ENCODE peak calls at places on chromosomes 6 and 20, in nine cellular contexts. One of them, this sample, is unnamed.

GRCh38 chr6:137968901-137969300 is 101.8 kb downstream of the TNFAIP3 start:
- DNase-seq in stimulated activated CD8-positive, alpha-beta memory T cell treated with anti-CD3 and anti-CD28 coated beads, Interleukin-7, amount 100 ng/mL, for 48 hours: no peak
- DNase-seq in HCEC 1CT: no peak
- DNase-seq in mesenchymal stem cell: no peak
- DNase-seq in SK-N-DZ: no peak
- DNase-seq in activated T-helper 1 cell treated with anti-CD3 and anti-CD28 coated beads, Interleukin-2, amount 50 U/mL, for 16 hours: no peak
- DNase-seq in LNCaP clone FGC: no peak
- DNase-seq in activated CD4-positive, alpha-beta T cell treated with anti-CD3 and anti-CD28 coated beads, Interleukin-2, amount 50 U/mL, for 1 hour: no peak
- DNase-seq in stimulated activated CD4-positive, alpha-beta T cell treated with anti-CD3 and anti-CD28 coated beads, Interleukin-15, amount 100 ng/mL, for 24 hours: no peak
- DNase-seq in this sample: no peak

GRCh38 chr6:79225718-79226117 is 8.8 kb downstream of the HMGN3 start:
- DNase-seq in SK-N-DZ: no peak
- DNase-seq in LNCaP clone FGC: no peak
- DNase-seq in activated CD4-positive, alpha-beta T cell treated with anti-CD3 and anti-CD28 coated beads, Interleukin-2, amount 50 U/mL, for 1 hour: no peak
- DNase-seq in mesenchymal stem cell: peak
- DNase-seq in stimulated activated CD8-positive, alpha-beta memory T cell treated with anti-CD3 and anti-CD28 coated beads, Interleukin-7, amount 100 ng/mL, for 48 hours: no peak
- DNase-seq in activated T-helper 1 cell treated with anti-CD3 and anti-CD28 coated beads, Interleukin-2, amount 50 U/mL, for 16 hours: no peak
- DNase-seq in HCEC 1CT: peak
- DNase-seq in stimulated activated CD4-positive, alpha-beta T cell treated with anti-CD3 and anti-CD28 coated beads, Interleukin-15, amount 100 ng/mL, for 24 hours: no peak
- DNase-seq in this sample: no peak

GRCh38 chr6:115898246-115898645 is 162.4 kb downstream of the FRK start:
- DNase-seq in HCEC 1CT: peak
- DNase-seq in stimulated activated CD8-positive, alpha-beta memory T cell treated with anti-CD3 and anti-CD28 coated beads, Interleukin-7, amount 100 ng/mL, for 48 hours: no peak
- DNase-seq in mesenchymal stem cell: no peak
- DNase-seq in activated CD4-positive, alpha-beta T cell treated with anti-CD3 and anti-CD28 coated beads, Interleukin-2, amount 50 U/mL, for 1 hour: no peak
- DNase-seq in stimulated activated CD4-positive, alpha-beta T cell treated with anti-CD3 and anti-CD28 coated beads, Interleukin-15, amount 100 ng/mL, for 24 hours: no peak
- DNase-seq in activated T-helper 1 cell treated with anti-CD3 and anti-CD28 coated beads, Interleukin-2, amount 50 U/mL, for 16 hours: no peak
- DNase-seq in SK-N-DZ: no peak
- DNase-seq in LNCaP clone FGC: no peak
- DNase-seq in this sample: no peak

GRCh38 chr6:27092316-27092692 is 155.2 kb upstream of the PRSS16 start:
- DNase-seq in HCEC 1CT: no peak
- DNase-seq in SK-N-DZ: no peak
- DNase-seq in stimulated activated CD8-positive, alpha-beta memory T cell treated with anti-CD3 and anti-CD28 coated beads, Interleukin-7, amount 100 ng/mL, for 48 hours: no peak
- DNase-seq in mesenchymal stem cell: no peak
- DNase-seq in stimulated activated CD4-positive, alpha-beta T cell treated with anti-CD3 and anti-CD28 coated beads, Interleukin-15, amount 100 ng/mL, for 24 hours: no peak
- DNase-seq in activated T-helper 1 cell treated with anti-CD3 and anti-CD28 coated beads, Interleukin-2, amount 50 U/mL, for 16 hours: no peak
- DNase-seq in LNCaP clone FGC: no peak
- DNase-seq in activated CD4-positive, alpha-beta T cell treated with anti-CD3 and anti-CD28 coated beads, Interleukin-2, amount 50 U/mL, for 1 hour: no peak
- DNase-seq in this sample: no peak

GRCh38 chr6:110809792-110810191 is 5.5 kb downstream of the CDK19 start:
- DNase-seq in activated T-helper 1 cell treated with anti-CD3 and anti-CD28 coated beads, Interleukin-2, amount 50 U/mL, for 16 hours: no peak
- DNase-seq in stimulated activated CD8-positive, alpha-beta memory T cell treated with anti-CD3 and anti-CD28 coated beads, Interleukin-7, amount 100 ng/mL, for 48 hours: no peak
- DNase-seq in HCEC 1CT: no peak
- DNase-seq in SK-N-DZ: no peak
- DNase-seq in activated CD4-positive, alpha-beta T cell treated with anti-CD3 and anti-CD28 coated beads, Interleukin-2, amount 50 U/mL, for 1 hour: no peak
- DNase-seq in LNCaP clone FGC: no peak
- DNase-seq in mesenchymal stem cell: no peak
- DNase-seq in stimulated activated CD4-positive, alpha-beta T cell treated with anti-CD3 and anti-CD28 coated beads, Interleukin-15, amount 100 ng/mL, for 24 hours: no peak
- DNase-seq in this sample: no peak

GRCh38 chr20:10674684-10675455 is 1.1 kb upstream of the JAG1 start:
- DNase-seq in stimulated activated CD8-positive, alpha-beta memory T cell treated with anti-CD3 and anti-CD28 coated beads, Interleukin-7, amount 100 ng/mL, for 48 hours: no peak
- DNase-seq in LNCaP clone FGC: no peak
- DNase-seq in stimulated activated CD4-positive, alpha-beta T cell treated with anti-CD3 and anti-CD28 coated beads, Interleukin-15, amount 100 ng/mL, for 24 hours: peak
- DNase-seq in HCEC 1CT: peak
- DNase-seq in mesenchymal stem cell: peak
- DNase-seq in SK-N-DZ: peak
- DNase-seq in activated T-helper 1 cell treated with anti-CD3 and anti-CD28 coated beads, Interleukin-2, amount 50 U/mL, for 16 hours: no peak
- DNase-seq in activated CD4-positive, alpha-beta T cell treated with anti-CD3 and anti-CD28 coated beads, Interleukin-2, amount 50 U/mL, for 1 hour: peak
- DNase-seq in this sample: no peak

GRCh38 chr6:140071601-140072062 is 697.2 kb upstream of the CITED2 start:
- DNase-seq in stimulated activated CD4-positive, alpha-beta T cell treated with anti-CD3 and anti-CD28 coated beads, Interleukin-15, amount 100 ng/mL, for 24 hours: no peak
- DNase-seq in activated T-helper 1 cell treated with anti-CD3 and anti-CD28 coated beads, Interleukin-2, amount 50 U/mL, for 16 hours: no peak
- DNase-seq in SK-N-DZ: no peak
- DNase-seq in stimulated activated CD8-positive, alpha-beta memory T cell treated with anti-CD3 and anti-CD28 coated beads, Interleukin-7, amount 100 ng/mL, for 48 hours: no peak
- DNase-seq in activated CD4-positive, alpha-beta T cell treated with anti-CD3 and anti-CD28 coated beads, Interleukin-2, amount 50 U/mL, for 1 hour: no peak
- DNase-seq in LNCaP clone FGC: no peak
- DNase-seq in HCEC 1CT: peak
- DNase-seq in mesenchymal stem cell: peak
- DNase-seq in this sample: no peak

GRCh38 chr20:62615750-62616251 is 26.5 kb upstream of the SLCO4A1 start:
- DNase-seq in stimulated activated CD4-positive, alpha-beta T cell treated with anti-CD3 and anti-CD28 coated beads, Interleukin-15, amount 100 ng/mL, for 24 hours: no peak
- DNase-seq in LNCaP clone FGC: no peak
- DNase-seq in activated T-helper 1 cell treated with anti-CD3 and anti-CD28 coated beads, Interleukin-2, amount 50 U/mL, for 16 hours: no peak
- DNase-seq in stimulated activated CD8-positive, alpha-beta memory T cell treated with anti-CD3 and anti-CD28 coated beads, Interleukin-7, amount 100 ng/mL, for 48 hours: no peak
- DNase-seq in activated CD4-positive, alpha-beta T cell treated with anti-CD3 and anti-CD28 coated beads, Interleukin-2, amount 50 U/mL, for 1 hour: no peak
- DNase-seq in mesenchymal stem cell: no peak
- DNase-seq in HCEC 1CT: no peak
- DNase-seq in SK-N-DZ: no peak
- DNase-seq in this sample: no peak

GRCh38 chr20:38134427-38135281 is 30.4 kb downstream of the TGM2 start:
- DNase-seq in mesenchymal stem cell: peak
- DNase-seq in SK-N-DZ: peak
- DNase-seq in stimulated activated CD8-positive, alpha-beta memory T cell treated with anti-CD3 and anti-CD28 coated beads, Interleukin-7, amount 100 ng/mL, for 48 hours: no peak
- DNase-seq in HCEC 1CT: no peak
- DNase-seq in activated T-helper 1 cell treated with anti-CD3 and anti-CD28 coated beads, Interleukin-2, amount 50 U/mL, for 16 hours: no peak
- DNase-seq in activated CD4-positive, alpha-beta T cell treated with anti-CD3 and anti-CD28 coated beads, Interleukin-2, amount 50 U/mL, for 1 hour: no peak
- DNase-seq in LNCaP clone FGC: no peak
- DNase-seq in stimulated activated CD4-positive, alpha-beta T cell treated with anti-CD3 and anti-CD28 coated beads, Interleukin-15, amount 100 ng/mL, for 24 hours: no peak
- DNase-seq in this sample: no peak

GRCh38 chr20:48384147-48384818 is 443.5 kb downstream of the PREX1 start:
- DNase-seq in LNCaP clone FGC: no peak
- DNase-seq in SK-N-DZ: no peak
- DNase-seq in HCEC 1CT: no peak
- DNase-seq in stimulated activated CD8-positive, alpha-beta memory T cell treated with anti-CD3 and anti-CD28 coated beads, Interleukin-7, amount 100 ng/mL, for 48 hours: peak
- DNase-seq in stimulated activated CD4-positive, alpha-beta T cell treated with anti-CD3 and anti-CD28 coated beads, Interleukin-15, amount 100 ng/mL, for 24 hours: peak
- DNase-seq in activated T-helper 1 cell treated with anti-CD3 and anti-CD28 coated beads, Interleukin-2, amount 50 U/mL, for 16 hours: no peak
- DNase-seq in activated CD4-positive, alpha-beta T cell treated with anti-CD3 and anti-CD28 coated beads, Interleukin-2, amount 50 U/mL, for 1 hour: no peak
- DNase-seq in mesenchymal stem cell: no peak
- DNase-seq in this sample: no peak

GRCh38 chr6:16316741-16317251 is 78.4 kb downstream of the GMPR start:
- DNase-seq in SK-N-DZ: peak
- DNase-seq in activated CD4-positive, alpha-beta T cell treated with anti-CD3 and anti-CD28 coated beads, Interleukin-2, amount 50 U/mL, for 1 hour: no peak
- DNase-seq in stimulated activated CD8-positive, alpha-beta memory T cell treated with anti-CD3 and anti-CD28 coated beads, Interleukin-7, amount 100 ng/mL, for 48 hours: peak
- DNase-seq in LNCaP clone FGC: no peak
- DNase-seq in stimulated activated CD4-positive, alpha-beta T cell treated with anti-CD3 and anti-CD28 coated beads, Interleukin-15, amount 100 ng/mL, for 24 hours: peak
- DNase-seq in mesenchymal stem cell: peak
- DNase-seq in HCEC 1CT: peak
- DNase-seq in activated T-helper 1 cell treated with anti-CD3 and anti-CD28 coated beads, Interleukin-2, amount 50 U/mL, for 16 hours: no peak
- DNase-seq in this sample: no peak

GRCh38 chr6:82097676-82098075 is 149.9 kb downstream of the IBTK start:
- DNase-seq in stimulated activated CD8-positive, alpha-beta memory T cell treated with anti-CD3 and anti-CD28 coated beads, Interleukin-7, amount 100 ng/mL, for 48 hours: no peak
- DNase-seq in SK-N-DZ: no peak
- DNase-seq in LNCaP clone FGC: no peak
- DNase-seq in activated CD4-positive, alpha-beta T cell treated with anti-CD3 and anti-CD28 coated beads, Interleukin-2, amount 50 U/mL, for 1 hour: no peak
- DNase-seq in mesenchymal stem cell: no peak
- DNase-seq in stimulated activated CD4-positive, alpha-beta T cell treated with anti-CD3 and anti-CD28 coated beads, Interleukin-15, amount 100 ng/mL, for 24 hours: no peak
- DNase-seq in HCEC 1CT: no peak
- DNase-seq in activated T-helper 1 cell treated with anti-CD3 and anti-CD28 coated beads, Interleukin-2, amount 50 U/mL, for 16 hours: no peak
- DNase-seq in this sample: no peak

GRCh38 chr6:11467364-11467763 is 70.2 kb upstream of the TMEM170B start:
- DNase-seq in stimulated activated CD8-positive, alpha-beta memory T cell treated with anti-CD3 and anti-CD28 coated beads, Interleukin-7, amount 100 ng/mL, for 48 hours: no peak
- DNase-seq in SK-N-DZ: no peak
- DNase-seq in activated CD4-positive, alpha-beta T cell treated with anti-CD3 and anti-CD28 coated beads, Interleukin-2, amount 50 U/mL, for 1 hour: no peak
- DNase-seq in LNCaP clone FGC: no peak
- DNase-seq in mesenchymal stem cell: no peak
- DNase-seq in stimulated activated CD4-positive, alpha-beta T cell treated with anti-CD3 and anti-CD28 coated beads, Interleukin-15, amount 100 ng/mL, for 24 hours: no peak
- DNase-seq in activated T-helper 1 cell treated with anti-CD3 and anti-CD28 coated beads, Interleukin-2, amount 50 U/mL, for 16 hours: no peak
- DNase-seq in HCEC 1CT: no peak
- DNase-seq in this sample: no peak

GRCh38 chr6:192313-192664 is 100.0 kb upstream of the DUSP22 start:
- DNase-seq in stimulated activated CD8-positive, alpha-beta memory T cell treated with anti-CD3 and anti-CD28 coated beads, Interleukin-7, amount 100 ng/mL, for 48 hours: no peak
- DNase-seq in HCEC 1CT: no peak
- DNase-seq in mesenchymal stem cell: no peak
- DNase-seq in activated T-helper 1 cell treated with anti-CD3 and anti-CD28 coated beads, Interleukin-2, amount 50 U/mL, for 16 hours: no peak
- DNase-seq in SK-N-DZ: no peak
- DNase-seq in LNCaP clone FGC: no peak
- DNase-seq in stimulated activated CD4-positive, alpha-beta T cell treated with anti-CD3 and anti-CD28 coated beads, Interleukin-15, amount 100 ng/mL, for 24 hours: no peak
- DNase-seq in activated CD4-positive, alpha-beta T cell treated with anti-CD3 and anti-CD28 coated beads, Interleukin-2, amount 50 U/mL, for 1 hour: no peak
- DNase-seq in this sample: no peak